ENCODE peak calls at places on chromosomes 16 and 17, in seven cellular contexts. H is hepatocyte; U is CD4-positive, alpha-beta memory T cell; L is ascending aorta; V is CD8-positive, alpha-beta T cell; I is fibroblast of lung; E is upper lobe of left lung. O is an unnamed sample. For H3K9me3, the result is how much of the 10 kb centered on the place peaks cover.

GRCh38 chr17:81012574-81013447 is 21.2 kb downstream of the CHMP6 start:
- DNase-seq in L (no peak), V (no peak), U (no peak), H (no peak), E (no peak), I (no peak), O (no peak)

GRCh38 chr17:72984145-72984924 is 108.2 kb downstream of the SLC39A11 start:
- DNase-seq in V (no peak), L (no peak), I (peak), H (no peak), E (no peak), U (no peak), O (no peak)

GRCh38 chr16:46662123-46662522 is 26.9 kb downstream of the VPS35 start:
- DNase-seq in E (no peak), V (no peak), L (no peak), H (no peak), U (no peak), I (no peak), O (no peak)

GRCh38 chr17:48773245-48773644 is 43.8 kb downstream of the TTLL6 start:
- DNase-seq in H (no peak), I (no peak), L (no peak), E (no peak), V (no peak), U (no peak), O (no peak)

GRCh38 chr16:69741951-69742904 is 12.5 kb downstream of the NOB1 start:
- DNase-seq in I (peak), U (no peak), E (peak), L (no peak), H (peak), V (no peak), O (peak)

GRCh38 chr17:42781639-42782401 is 1.4 kb downstream of the WNK4 start:
- DNase-seq in H (no peak), I (peak), L (no peak), V (no peak), E (no peak), U (no peak), O (no peak)

GRCh38 chr16:73020409-73020884 is 27.5 kb downstream of the ZFHX3 start:
- DNase-seq in E (peak), I (peak), H (peak), U (no peak), V (no peak), L (no peak), O (peak)

GRCh38 chr16:24552705-24553104 is 13.3 kb downstream of the RBBP6 start:
- DNase-seq in L (no peak), V (no peak), E (no peak), U (no peak), I (no peak), H (no peak), O (no peak)

GRCh38 chr17:6574689-6575595 is 18.6 kb upstream of the PITPNM3 start:
- DNase-seq in U (no peak), V (peak), L (no peak), H (no peak), E (peak), I (peak), O (no peak)

GRCh38 chr17:10920511-10920910 is 82.6 kb upstream of the PIRT start:
- DNase-seq in V (no peak), H (no peak), U (no peak), I (no peak), L (no peak), E (no peak), O (no peak)

DNA sequence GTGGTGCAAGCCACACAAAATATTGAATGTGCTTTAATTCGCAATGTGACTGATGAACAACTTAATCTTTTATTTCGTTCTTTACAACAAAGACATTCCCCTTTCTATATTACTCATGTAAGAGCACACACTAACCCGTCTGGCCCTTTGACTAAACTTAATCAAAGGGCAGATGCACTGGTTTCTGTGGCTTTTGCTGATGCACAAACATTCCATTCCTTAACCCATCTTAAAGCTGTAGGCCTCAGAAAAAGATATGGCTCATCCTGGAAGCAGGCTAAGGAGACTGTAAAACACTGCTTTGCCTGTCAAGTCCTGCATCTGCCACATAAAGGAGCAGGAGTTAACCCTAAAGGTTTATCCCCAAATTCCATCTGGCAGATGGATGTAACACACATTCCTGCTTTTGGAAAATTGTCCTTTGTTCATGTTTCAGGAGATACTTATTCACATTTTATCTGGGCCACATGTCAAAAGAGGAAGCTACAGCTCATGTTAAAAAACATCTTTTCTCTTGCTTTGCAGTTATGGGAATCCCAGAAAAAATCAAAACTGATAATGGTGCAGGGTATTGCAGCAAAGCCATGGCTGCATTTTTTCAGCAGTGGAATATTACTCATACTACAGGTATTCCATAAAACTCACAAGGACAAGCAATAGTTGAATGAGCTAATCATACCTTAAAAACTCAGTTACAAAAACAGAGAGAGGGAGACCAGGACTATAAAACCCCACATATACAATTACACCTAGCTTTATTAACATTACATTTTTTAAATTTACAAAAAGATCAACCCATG is 137.2 kb downstream of the AHSP start:
- DNase-seq in H (no peak), V (no peak), U (no peak), E (no peak), I (peak), L (no peak), O (no peak)
- H3K9me3 ChIP-seq in H (under half), V (under half), U (under half), E (under half), I (under half), L (under half), O (under half)

GRCh38 chr17:82960419-82961271 is 118.8 kb upstream of the METRNL start:
- DNase-seq in H (no peak), L (no peak), U (no peak), E (no peak), I (no peak), V (no peak), O (no peak)

GRCh38 chr17:82959990-82960418 is 119.4 kb upstream of the METRNL start:
- DNase-seq in L (no peak), E (no peak), U (no peak), H (no peak), V (no peak), I (no peak), O (no peak)

GRCh38 chr17:82963104-82963950 is 116.1 kb upstream of the METRNL start:
- DNase-seq in U (peak), L (no peak), I (peak), E (peak), H (peak), V (peak), O (peak)

GRCh38 chr17:82961366-82962162 is 117.8 kb upstream of the METRNL start:
- DNase-seq in V (no peak), U (no peak), I (no peak), L (no peak), E (no peak), H (no peak), O (no peak)

GRCh38 chr17:82962163-82962720 is 117.2 kb upstream of the METRNL start:
- DNase-seq in H (no peak), E (no peak), U (no peak), I (peak), L (no peak), V (no peak), O (no peak)
- H3K9me3 ChIP-seq in H (under half), E (under half), U (under half), I (under half), L (under half), V (under half), O (under half)

GRCh38 chr16:75175074-75175473 is 26.8 kb downstream of the ZFP1 start:
- DNase-seq in L (no peak), I (no peak), V (no peak), U (no peak), H (no peak), E (no peak), O (no peak)

GRCh38 chr16:75176926-75177325 is 28.6 kb downstream of the ZFP1 start:
- DNase-seq in U (no peak), V (no peak), I (no peak), E (no peak), H (no peak), L (no peak), O (no peak)

GRCh38 chr16:75169899-75170405 is 21.6 kb downstream of the ZFP1 start:
- DNase-seq in E (no peak), L (no peak), U (no peak), I (no peak), H (no peak), V (no peak), O (no peak)

GRCh38 chr16:75172578-75172977 is 24.3 kb downstream of the ZFP1 start:
- DNase-seq in U (no peak), E (no peak), I (no peak), L (no peak), V (no peak), H (no peak), O (no peak)
- H3K9me3 ChIP-seq in U (half or more), E (half or more), I (under half), L (half or more), V (under half), H (under half), O (under half)

GRCh38 chr16:35690413-35690812 is 2231.0 kb downstream of the TP53TG3F start:
- DNase-seq in U (no peak), H (no peak), I (no peak), E (no peak), L (no peak), V (no peak), O (no peak)
- H3K9me3 ChIP-seq in U (under half), H (under half), I (under half), E (under half), L (under half), V (under half), O (under half)

DNA sequence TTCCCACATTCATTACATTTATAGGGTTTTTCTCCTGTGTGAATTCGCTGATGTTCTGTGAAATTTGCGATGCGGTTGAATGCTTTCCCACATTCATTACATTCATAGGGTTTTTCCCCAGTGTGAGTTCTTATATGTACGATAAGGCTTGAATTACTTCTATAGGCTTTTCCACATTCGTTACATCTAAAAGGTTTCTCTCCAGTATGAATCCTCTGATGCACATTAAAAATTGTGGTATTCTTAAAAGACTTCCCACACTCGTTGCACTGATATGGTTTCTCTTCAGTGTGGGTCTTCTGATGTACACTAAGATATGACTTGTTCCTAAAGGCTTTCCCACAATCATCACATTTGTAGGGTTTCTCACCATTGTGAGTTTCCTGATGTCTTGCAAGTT is 30.4 kb downstream of the ZNF624 start:
- DNase-seq in I (no peak), E (no peak), U (no peak), L (no peak), V (no peak), H (no peak), O (no peak)
- H3K9me3 ChIP-seq in I (under half), E (half or more), U (under half), L (half or more), V (under half), H (half or more), O (under half)

DNA sequence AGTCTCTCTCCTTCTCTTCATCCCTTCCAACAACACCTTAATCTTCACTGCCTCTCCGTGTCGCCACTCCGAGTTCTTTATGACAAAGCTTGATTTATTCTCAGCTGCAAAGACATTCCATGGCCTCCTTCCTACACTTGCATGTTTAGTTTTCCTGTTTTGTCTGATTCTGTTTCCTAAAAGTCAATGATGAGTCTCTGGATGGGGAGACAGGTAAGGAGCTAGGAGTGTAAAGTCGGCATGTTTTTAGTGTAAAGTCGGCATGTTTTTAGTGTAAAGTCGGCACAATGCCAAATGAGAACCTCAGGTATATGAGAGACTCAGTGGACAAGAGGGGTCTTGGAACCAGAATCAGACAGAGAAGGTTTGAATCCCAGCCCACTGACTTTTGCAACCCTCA is 362.3 kb upstream of the EEF2KMT start:
- DNase-seq in H (no peak), I (no peak), L (no peak), E (no peak), V (no peak), U (no peak), O (no peak)
- H3K9me3 ChIP-seq in H (under half), I (under half), L (under half), E (under half), V (under half), U (under half), O (under half)

O was measured in right atrium auricular region.